ENCODE peak calls at places on chromosomes 1 and 21, in ten cellular contexts. N is activated T-helper 1 cell treated with anti-CD3 and anti-CD28 coated beads, Interleukin-12 subunit alpha, Interleukin-12 subunit beta, Interleukin-2, Interleukin-4 antibody, amounts not matched to agents 30 ng/mL and 10 ng/mL and 1 ng/mL, durations not matched to agents 14 hours and 24 hours and 36 hours; X is activated T-cell treated with anti-CD3 and anti-CD28 coated beads for 48 hours; C is fibroblast of mammary gland; F is GM20000; D is AG08396; H is A172; E is heart right ventricle; Y is Calu3; Z is ELR. Q is an unnamed sample.

GRCh38 chr1:104120488-104120887 is 370.8 kb downstream of the AMY1C start:
- DNase-seq in N (no peak), X (no peak), C (no peak), F (no peak), D (no peak), H (no peak), E (no peak), Y (no peak), Z (no peak), Q (no peak)

GRCh38 chr1:53947172-53947835 is 1.2 kb downstream of the LRRC42 start:
- DNase-seq in N (no peak), X (no peak), C (no peak), F (no peak), D (no peak), H (no peak), E (no peak), Y (no peak), Z (no peak), Q (no peak)

GRCh38 chr1:31938184-31938975 is at the start of gene PTP4A2:
- DNase-seq in N (peak), X (peak), C (peak), F (peak), D (peak), H (peak), E (peak), Y (peak), Z (peak), Q (peak)

GRCh38 chr21:35366348-35367085 is 317.4 kb upstream of the RUNX1 start:
- DNase-seq in N (no peak), X (no peak), C (peak), F (no peak), D (no peak), H (no peak), E (no peak), Y (no peak), Z (no peak), Q (no peak)

GRCh38 chr1:183506561-183506960 is 34.3 kb downstream of the SMG7 start:
- DNase-seq in N (no peak), X (no peak), C (peak), F (no peak), D (no peak), H (no peak), E (no peak), Y (no peak), Z (no peak), Q (no peak)

GRCh38 chr1:186440584-186440983 is 20.3 kb downstream of the PDC start:
- DNase-seq in N (no peak), X (no peak), C (no peak), F (no peak), D (no peak), H (peak), E (no peak), Y (no peak), Z (peak), Q (peak)

GRCh38 chr1:205536759-205537361 is 32.4 kb downstream of the CDK18 start:
- DNase-seq in N (no peak), X (no peak), C (no peak), F (no peak), D (no peak), H (peak), E (no peak), Y (peak), Z (no peak), Q (no peak)

GRCh38 chr21:46065993-46066842 is 31.7 kb upstream of the COL6A2 start:
- DNase-seq in N (no peak), X (no peak), C (no peak), F (no peak), D (no peak), H (no peak), E (peak), Y (no peak), Z (no peak), Q (no peak)

GRCh38 chr1:154575147-154575927 is 7.8 kb downstream of the CHRNB2 start:
- DNase-seq in N (no peak), X (no peak), C (no peak), F (no peak), D (no peak), H (no peak), E (no peak), Y (no peak), Z (no peak), Q (no peak)

GRCh38 chr1:152878042-152878441 is at the start of gene SMCP:
- DNase-seq in N (no peak), X (peak), C (no peak), F (no peak), D (no peak), H (peak), E (no peak), Y (no peak), Z (peak), Q (no peak)

GRCh38 chr1:171251741-171252300 is 3.5 kb downstream of the FMO1 start:
- DNase-seq in N (no peak), X (peak), C (peak), F (peak), D (peak), H (peak), E (peak), Y (peak), Z (peak), Q (peak)

GRCh38 chr1:223824712-223825111 is 21.0 kb downstream of the TP53BP2 start:
- DNase-seq in N (no peak), X (no peak), C (no peak), F (no peak), D (no peak), H (no peak), E (no peak), Y (no peak), Z (no peak), Q (no peak)

GRCh38 chr1:63642901-63643300 is 49.7 kb downstream of the PGM1 start:
- DNase-seq in N (no peak), X (no peak), C (no peak), F (no peak), D (no peak), H (no peak), E (no peak), Y (no peak), Z (no peak), Q (no peak)

Q was measured in dermis blood vessel endothelial cell.